ENCODE peak calls at places on chromosomes 16 and 17, in five cellular contexts. One of them, this sample, is unnamed.

GRCh38 chr17:75575197-75575596 is 12.4 kb upstream of the MYO15B start:
- DNase-seq in GM12878: no peak
- DNase-seq in K562: no peak
- DNase-seq in HepG2: no peak
- DNase-seq in H1: no peak
- DNase-seq in this sample: no peak

GRCh38 chr16:1290032-1290431 is 19.4 kb upstream of the UBE2I start:
- DNase-seq in K562: no peak
- DNase-seq in GM12878: no peak
- DNase-seq in H1: no peak
- DNase-seq in HepG2: no peak
- DNase-seq in this sample: peak; percentile 56

GRCh38 chr17:8382052-8382879 is 727 bp downstream of the RPL26 start:
- DNase-seq in H1: no peak
- DNase-seq in HepG2: no peak
- DNase-seq in K562: peak; percentile 20
- DNase-seq in GM12878: no peak
- DNase-seq in this sample: no peak

GRCh38 chr17:78933959-78934568 is 8.9 kb upstream of the TIMP2 start:
- DNase-seq in H1: peak; percentile 63
- DNase-seq in GM12878: no peak
- DNase-seq in K562: no peak
- DNase-seq in HepG2: peak; percentile 77
- DNase-seq in this sample: peak; percentile 65

GRCh38 chr16:11964761-11965539 is at the start of gene TNFRSF17:
- DNase-seq in K562: no peak
- DNase-seq in H1: no peak
- DNase-seq in GM12878: peak; percentile 94
- DNase-seq in HepG2: no peak
- DNase-seq in this sample: no peak

GRCh38 chr16:80670170-80670865 is 129.5 kb downstream of the DYNLRB2 start:
- DNase-seq in GM12878: no peak
- DNase-seq in K562: no peak
- DNase-seq in HepG2: no peak
- DNase-seq in H1: no peak
- DNase-seq in this sample: no peak

GRCh38 chr17:73747221-73748002 is 103.2 kb upstream of the SDK2 start:
- DNase-seq in K562: no peak
- DNase-seq in GM12878: no peak
- DNase-seq in HepG2: no peak
- DNase-seq in H1: no peak
- DNase-seq in this sample: no peak

GRCh38 chr17:30363715-30364202 is 15.0 kb upstream of the CPD start:
- DNase-seq in GM12878: peak; percentile 99
- DNase-seq in HepG2: no peak
- DNase-seq in K562: no peak
- DNase-seq in H1: no peak
- DNase-seq in this sample: no peak

GRCh38 chr17:62716834-62717588 is 89.5 kb downstream of the MRC2 start:
- DNase-seq in HepG2: no peak
- DNase-seq in K562: no peak
- DNase-seq in GM12878: no peak
- DNase-seq in H1: no peak
- DNase-seq in this sample: no peak

GRCh38 chr16:49463529-49463928 is 89.9 kb downstream of the C16orf78 start:
- DNase-seq in K562: no peak
- DNase-seq in HepG2: no peak
- DNase-seq in H1: peak; percentile 41
- DNase-seq in GM12878: peak; percentile 72
- DNase-seq in this sample: no peak

GRCh38 chr16:74709477-74709877 is 8.8 kb upstream of the MLKL start:
- DNase-seq in H1: peak; percentile 91
- DNase-seq in K562: peak; percentile 85
- DNase-seq in HepG2: peak; percentile 78
- DNase-seq in GM12878: no peak
- DNase-seq in this sample: peak; percentile 88

GRCh38 chr16:85126731-85127662 is 14.7 kb upstream of the CIBAR2 start:
- DNase-seq in H1: peak; percentile 66
- DNase-seq in HepG2: no peak
- DNase-seq in GM12878: no peak
- DNase-seq in K562: peak; percentile 67
- DNase-seq in this sample: peak; percentile 75

GRCh38 chr16:89553733-89554132 is 6.7 kb upstream of the RPL13 start:
- DNase-seq in H1: no peak
- DNase-seq in GM12878: no peak
- DNase-seq in K562: no peak
- DNase-seq in HepG2: no peak
- DNase-seq in this sample: no peak

GRCh38 chr16:16857012-16857411 is 478.1 kb downstream of the NPIPA7 start:
- DNase-seq in K562: no peak
- DNase-seq in GM12878: no peak
- DNase-seq in HepG2: no peak
- DNase-seq in H1: no peak
- DNase-seq in this sample: no peak

GRCh38 chr17:2964831-2965230 is 98.6 kb downstream of the OR1D5 start:
- DNase-seq in GM12878: no peak
- DNase-seq in K562: no peak
- DNase-seq in H1: no peak
- DNase-seq in HepG2: no peak
- DNase-seq in this sample: no peak

GRCh38 chr16:56849690-56850680 is 15.0 kb upstream of the SLC12A3 start:
- DNase-seq in GM12878: no peak
- DNase-seq in K562: no peak
- DNase-seq in HepG2: peak; percentile 84
- DNase-seq in H1: no peak
- DNase-seq in this sample: no peak

GRCh38 chr16:66512589-66513404 is 37.1 kb downstream of the TK2 start:
- DNase-seq in K562: no peak
- DNase-seq in H1: no peak
- DNase-seq in HepG2: peak; percentile 93
- DNase-seq in GM12878: no peak
- DNase-seq in this sample: no peak

GRCh38 chr16:76204249-76204648 is 73.0 kb upstream of the CNTNAP4 start:
- DNase-seq in HepG2: no peak
- DNase-seq in H1: no peak
- DNase-seq in GM12878: no peak
- DNase-seq in K562: no peak
- DNase-seq in this sample: no peak

GRCh38 chr16:15911198-15911597 is 22.8 kb upstream of the CEP20 start:
- DNase-seq in HepG2: no peak
- DNase-seq in K562: no peak
- DNase-seq in GM12878: no peak
- DNase-seq in H1: no peak
- DNase-seq in this sample: no peak

GRCh38 chr17:12024332-12024731 is 3.7 kb downstream of the MAP2K4 start:
- DNase-seq in H1: no peak
- DNase-seq in HepG2: peak; percentile 77
- DNase-seq in GM12878: no peak
- DNase-seq in K562: no peak
- DNase-seq in this sample: no peak

GRCh38 chr17:50620848-50621247 is 13.8 kb upstream of the ABCC3 start:
- DNase-seq in K562: peak; percentile 54
- DNase-seq in H1: peak; percentile 84
- DNase-seq in GM12878: no peak
- DNase-seq in HepG2: no peak
- DNase-seq in this sample: peak; percentile 72

GRCh38 chr16:85612191-85612800 is 826 bp upstream of the GSE1 start:
- DNase-seq in H1: peak; percentile 75
- DNase-seq in GM12878: no peak
- DNase-seq in HepG2: peak; percentile 91
- DNase-seq in K562: no peak
- DNase-seq in this sample: no peak

GRCh38 chr17:51852603-51853002 is 305.9 kb downstream of the CA10 start:
- DNase-seq in K562: no peak
- DNase-seq in H1: no peak
- DNase-seq in HepG2: no peak
- DNase-seq in GM12878: no peak
- DNase-seq in this sample: no peak

GRCh38 chr16:10770907-10771306 is 27.3 kb downstream of the NUBP1 start:
- DNase-seq in K562: no peak
- DNase-seq in GM12878: no peak
- DNase-seq in HepG2: no peak
- DNase-seq in H1: no peak
- DNase-seq in this sample: no peak

DNA sequence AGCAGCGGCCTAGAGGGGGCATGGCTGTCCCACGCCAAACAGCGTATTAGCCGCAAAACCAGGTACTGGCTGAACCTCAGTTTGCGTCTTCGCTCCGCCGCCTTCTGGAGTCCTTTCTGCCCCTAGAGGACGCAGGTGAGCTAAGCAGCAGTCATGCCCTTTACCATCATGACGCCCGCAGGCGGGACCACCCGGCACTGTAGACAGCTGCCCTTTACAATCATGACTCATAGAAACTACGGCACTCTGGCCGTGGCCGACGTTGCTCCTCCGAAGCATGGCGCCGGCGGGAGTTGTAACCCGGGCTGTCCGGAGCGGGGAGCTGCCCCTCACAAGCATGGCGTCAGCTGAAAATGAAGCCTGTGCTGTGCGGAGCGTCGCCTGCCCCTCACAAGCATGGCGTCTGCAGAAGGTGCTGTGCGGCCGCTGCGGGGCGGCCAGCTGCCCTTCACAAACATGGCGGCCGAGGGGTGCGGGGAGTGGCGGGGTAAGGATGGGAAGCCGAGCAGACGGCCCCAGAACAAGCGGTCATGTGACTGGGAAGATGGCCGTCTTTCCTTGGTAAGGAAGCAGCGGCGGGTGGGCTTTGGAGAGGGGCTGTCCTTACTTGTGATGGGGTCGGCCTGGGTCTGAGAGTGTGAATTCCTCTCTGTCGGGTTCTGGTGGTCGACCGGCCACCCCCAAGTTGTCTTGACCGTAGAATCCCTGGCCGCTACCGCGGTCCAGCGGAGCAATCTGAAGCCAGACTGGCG is at the start of gene VPS35L:
- DNase-seq in GM12878: peak; percentile 94
- DNase-seq in H1: peak; percentile 97
- DNase-seq in HepG2: peak; percentile 92
- DNase-seq in K562: peak; percentile 85
- DNase-seq in this sample: peak; percentile 98
- TF ChIP-seq CTCF in GM12878: peak; percentile 79
- TF ChIP-seq CTCF in H1: peak; percentile 82
- TF ChIP-seq CTCF in HepG2: peak; percentile 90
- TF ChIP-seq CTCF in K562: peak; percentile 75
- TF ChIP-seq CTCF in this sample: peak; percentile 67

GRCh38 chr17:48577330-48577945 is 712 bp downstream of the HOXB4 start:
- DNase-seq in K562: no peak
- DNase-seq in H1: no peak
- DNase-seq in HepG2: no peak
- DNase-seq in GM12878: no peak
- DNase-seq in this sample: no peak

GRCh38 chr17:48579738-48580543 is 1.8 kb upstream of the HOXB4 start:
- DNase-seq in HepG2: no peak
- DNase-seq in K562: no peak
- DNase-seq in GM12878: no peak
- DNase-seq in H1: no peak
- DNase-seq in this sample: no peak

GRCh38 chr17:48576479-48577309 is 1.5 kb downstream of the HOXB4 start:
- DNase-seq in K562: peak; percentile 73
- DNase-seq in HepG2: no peak
- DNase-seq in GM12878: no peak
- DNase-seq in H1: no peak
- DNase-seq in this sample: no peak

GRCh38 chr17:48578616-48579560 is 738 bp upstream of the HOXB4 start:
- DNase-seq in HepG2: no peak
- DNase-seq in GM12878: no peak
- DNase-seq in H1: no peak
- DNase-seq in K562: peak; percentile 57
- DNase-seq in this sample: no peak

GRCh38 chr17:48577946-48578615 is at the start of gene HOXB4:
- DNase-seq in HepG2: no peak
- DNase-seq in K562: peak; percentile 87
- DNase-seq in GM12878: peak; percentile 43
- DNase-seq in H1: no peak
- DNase-seq in this sample: peak; percentile 85
- H3K79me2 ChIP-seq in HepG2: no peaks in the 10 kb centered on the region
- H3K79me2 ChIP-seq in K562: peaks cover 98% of the 10 kb centered on the region
- H3K79me2 ChIP-seq in GM12878: peaks cover 7% of the 10 kb centered on the region
- H3K79me2 ChIP-seq in H1: no peaks in the 10 kb centered on the region
- H3K79me2 ChIP-seq in this sample: no peaks in the 10 kb centered on the region

GRCh38 chr17:28755486-28755885 is 11.7 kb downstream of the TRAF4 start:
- DNase-seq in GM12878: no peak
- DNase-seq in HepG2: no peak
- DNase-seq in K562: no peak
- DNase-seq in H1: no peak
- DNase-seq in this sample: no peak
- TF ChIP-seq CREB1 in GM12878: no peak
- TF ChIP-seq CREB1 in HepG2: no peak
- TF ChIP-seq CREB1 in K562: no peak
- TF ChIP-seq CREB1 in H1: no peak
- TF ChIP-seq CREB1 in this sample: no peak

DNA sequence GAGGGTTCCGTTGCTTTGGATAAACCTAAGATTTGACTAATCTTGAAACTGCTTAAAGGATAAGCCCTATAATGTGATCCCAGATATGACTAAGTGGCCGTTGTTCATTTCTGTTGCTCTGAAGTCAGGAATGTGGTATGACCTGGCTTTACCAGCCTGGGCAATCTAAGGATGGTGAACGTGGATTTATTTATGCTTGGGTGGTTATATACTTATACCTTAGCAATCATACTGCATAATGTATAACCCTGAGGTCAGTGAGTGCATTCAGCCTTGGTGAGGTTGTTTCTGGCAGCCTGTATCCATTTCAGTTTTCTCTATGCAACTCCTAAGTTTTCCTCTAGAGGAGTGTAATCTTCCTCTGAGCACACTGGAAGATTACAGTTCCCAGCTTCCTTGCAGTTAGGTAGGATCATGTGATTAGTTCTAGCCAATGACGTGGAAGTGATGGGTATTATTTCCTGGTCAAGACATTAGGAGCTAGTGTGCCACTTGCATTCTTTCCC is 41.9 kb downstream of the FTO start:
- DNase-seq in K562: peak; percentile 17
- DNase-seq in HepG2: no peak
- DNase-seq in H1: no peak
- DNase-seq in GM12878: no peak
- DNase-seq in this sample: peak; percentile 50
- TF ChIP-seq CTCF in K562: peak; percentile 11
- TF ChIP-seq CTCF in HepG2: no peak
- TF ChIP-seq CTCF in H1: no peak
- TF ChIP-seq CTCF in GM12878: no peak
- TF ChIP-seq CTCF in this sample: no peak

This sample was measured in GM23338.